ENCODE peak calls at places on chromosome 11, in seven cellular contexts. B is choroid plexus epithelial cell, X is AG10803, T is heart right ventricle, W is NB4, R is IMR-90, E is AG04450. D is an unnamed sample.

GRCh38 chr11:412641-413119 is 2.1 kb downstream of the SIGIRR start:
- DNase-seq in B (no peak), X (no peak), T (no peak), W (no peak), R (no peak), E (no peak), D (no peak)

GRCh38 chr11:79672786-79673185 is 232.0 kb upstream of the TENM4 start:
- DNase-seq in B (no peak), X (no peak), T (no peak), W (no peak), R (no peak), E (no peak), D (no peak)

GRCh38 chr11:33197915-33198727 is 36.8 kb upstream of the CSTF3 start:
- DNase-seq in B (no peak), X (peak), T (no peak), W (peak), R (no peak), E (no peak), D (no peak)

GRCh38 chr11:107591098-107591445 is at the start of gene ELMOD1:
- DNase-seq in B (peak), X (peak), T (peak), W (peak), R (peak), E (no peak), D (peak)

GRCh38 chr11:5624489-5625278 is at the start of gene TRIM34:
- DNase-seq in B (peak), X (peak), T (peak), W (peak), R (peak), E (no peak), D (peak)

GRCh38 chr11:790721-791564 is 1.1 kb upstream of the CEND1 start:
- DNase-seq in B (peak), X (peak), T (no peak), W (no peak), R (no peak), E (no peak), D (peak)

GRCh38 chr11:76236092-76237026 is 30.1 kb upstream of the WNT11 start:
- DNase-seq in B (peak), X (peak), T (no peak), W (peak), R (peak), E (no peak), D (no peak)

GRCh38 chr11:19598876-19599275 is 113.8 kb upstream of the NAV2 start:
- DNase-seq in B (no peak), X (no peak), T (no peak), W (no peak), R (no peak), E (no peak), D (no peak)

GRCh38 chr11:60924110-60924905 is at the start of gene TMEM132A:
- DNase-seq in B (peak), X (peak), T (peak), W (no peak), R (peak), E (no peak), D (peak)

GRCh38 chr11:34331329-34331728 is 26.5 kb downstream of the ABTB2 start:
- DNase-seq in B (peak), X (peak), T (no peak), W (no peak), R (peak), E (no peak), D (peak)

GRCh38 chr11:102061276-102061675 is 14.0 kb downstream of the CFAP300 start:
- DNase-seq in B (peak), X (no peak), T (no peak), W (no peak), R (peak), E (no peak), D (peak)

GRCh38 chr11:65438257-65439151 is 15.9 kb downstream of the NEAT1 start:
- DNase-seq in B (peak), X (peak), T (no peak), W (no peak), R (peak), E (no peak), D (peak)

GRCh38 chr11:133012803-133013202 is 519.5 kb downstream of the OPCML start:
- DNase-seq in B (no peak), X (no peak), T (no peak), W (no peak), R (no peak), E (no peak), D (no peak)

GRCh38 chr11:115129771-115130306 is 374.4 kb downstream of the CADM1 start:
- DNase-seq in B (no peak), X (no peak), T (no peak), W (no peak), R (no peak), E (no peak), D (no peak)

GRCh38 chr11:2346014-2346413 is 31.1 kb upstream of the CD81 start:
- DNase-seq in B (no peak), X (no peak), T (no peak), W (no peak), R (no peak), E (no peak), D (no peak)

GRCh38 chr11:119758291-119758690 is 29.3 kb upstream of the NECTIN1 start:
- DNase-seq in B (peak), X (peak), T (no peak), W (no peak), R (peak), E (no peak), D (peak)

GRCh38 chr11:100932474-100933100 is 197.0 kb downstream of the PGR start:
- DNase-seq in B (peak), X (peak), T (no peak), W (peak), R (peak), E (no peak), D (peak)

GRCh38 chr11:1742371-1742770 is 8.0 kb downstream of the IFITM10 start:
- DNase-seq in B (no peak), X (no peak), T (no peak), W (peak), R (no peak), E (no peak), D (no peak)

GRCh38 chr11:74723511-74723910 is 7.7 kb downstream of the CHRDL2 start:
- DNase-seq in B (no peak), X (no peak), T (no peak), W (no peak), R (no peak), E (no peak), D (no peak)

GRCh38 chr11:92227233-92227593 is 2.6 kb downstream of the FAT3 start:
- DNase-seq in B (no peak), X (no peak), T (no peak), W (no peak), R (no peak), E (no peak), D (no peak)
- TF ChIP-seq CTCF in B (no peak), X (no peak), T (no peak), W (no peak), R (no peak), E (no peak), D (no peak)

DNA sequence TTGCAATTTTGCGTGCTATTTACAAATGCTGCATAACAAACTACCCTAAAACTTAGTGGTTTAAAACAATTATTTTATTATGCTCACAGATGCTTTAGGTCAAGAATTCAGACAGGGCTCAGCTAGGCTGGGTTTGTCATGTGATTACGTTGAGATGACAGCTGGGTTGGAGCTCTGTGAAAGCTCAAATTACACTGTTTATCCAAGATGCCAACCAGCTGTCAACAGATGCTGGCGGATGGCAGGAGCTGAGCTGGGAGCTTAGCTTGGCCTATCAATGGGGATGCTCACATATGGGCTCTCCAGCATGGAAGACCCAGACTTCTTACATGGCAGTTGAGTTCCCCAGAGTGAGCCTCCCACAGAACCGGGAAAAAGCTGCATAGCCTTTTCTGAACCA is 62.7 kb downstream of the STK33 start:
- DNase-seq in B (no peak), X (no peak), T (peak), W (no peak), R (no peak), E (no peak), D (no peak)
- H3K4me3 ChIP-seq in B (no peak), X (no peak), T (no peak), W (no peak), R (no peak), E (no peak), D (no peak)

DNA sequence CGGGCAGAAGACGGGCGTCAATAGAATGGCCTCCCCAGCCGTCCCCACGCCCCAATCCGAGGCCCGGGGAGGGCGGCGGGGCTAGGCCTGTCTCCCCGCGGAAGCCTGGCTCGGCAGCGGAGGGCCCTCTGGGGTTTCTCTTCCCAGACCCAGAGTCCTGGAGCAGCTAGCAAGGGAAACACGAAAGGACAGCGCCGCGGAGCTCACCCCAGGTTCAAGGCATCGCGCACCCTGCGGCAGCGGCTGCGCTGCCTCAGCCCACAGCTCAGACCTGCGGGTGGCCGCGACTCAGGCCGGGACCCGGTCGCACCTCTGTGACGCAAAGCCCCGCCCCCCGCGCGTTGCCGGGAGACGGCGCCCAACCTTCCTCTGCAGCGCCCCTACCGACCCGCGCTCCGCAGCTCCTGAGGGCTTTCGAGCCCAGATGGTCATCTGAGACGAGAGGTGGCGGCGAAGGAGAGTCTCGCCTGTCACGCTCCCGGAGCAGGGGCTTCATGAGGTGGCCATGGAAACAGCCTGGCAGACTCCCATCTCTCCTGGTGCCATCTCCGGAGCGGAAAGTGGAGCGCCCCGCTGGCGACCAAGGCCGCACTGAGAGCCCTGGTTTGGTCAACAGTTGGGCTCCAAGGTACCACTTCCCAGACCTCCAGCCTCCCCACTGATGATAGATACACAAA is at the start of gene RNF141:
- DNase-seq in B (peak), X (peak), T (peak), W (peak), R (peak), E (peak), D (peak)
- TF ChIP-seq CTCF in B (peak), X (peak), T (peak), W (peak), R (peak), E (peak), D (peak)

GRCh38 chr11:113385749-113386148 is 1.8 kb upstream of the ANKK1 start:
- DNase-seq in B (no peak), X (no peak), T (no peak), W (no peak), R (no peak), E (no peak), D (no peak)

GRCh38 chr11:113386866-113387265 is 713 bp upstream of the ANKK1 start:
- DNase-seq in B (no peak), X (no peak), T (no peak), W (no peak), R (no peak), E (no peak), D (no peak)

GRCh38 chr11:113389288-113389687 is 1.7 kb downstream of the ANKK1 start:
- DNase-seq in B (no peak), X (no peak), T (no peak), W (no peak), R (no peak), E (no peak), D (no peak)

GRCh38 chr11:113384551-113384950 is 3.0 kb upstream of the ANKK1 start:
- DNase-seq in B (peak), X (peak), T (no peak), W (no peak), R (peak), E (peak), D (peak)

GRCh38 chr11:113387605-113388211 is at the start of gene ANKK1:
- DNase-seq in B (no peak), X (no peak), T (no peak), W (no peak), R (no peak), E (no peak), D (no peak)
- H3K4me3 ChIP-seq in B (peak), X (no peak), T (no peak), W (no peak), R (no peak), E (peak), D (no peak)

GRCh38 chr11:134727636-134728035 is 315.6 kb upstream of the B3GAT1 start:
- DNase-seq in B (no peak), X (no peak), T (no peak), W (no peak), R (no peak), E (no peak), D (no peak)

GRCh38 chr11:134724779-134725140 is 312.7 kb upstream of the B3GAT1 start:
- DNase-seq in B (no peak), X (no peak), T (no peak), W (no peak), R (no peak), E (no peak), D (no peak)

GRCh38 chr11:134727204-134727603 is 315.2 kb upstream of the B3GAT1 start:
- DNase-seq in B (no peak), X (no peak), T (no peak), W (peak), R (no peak), E (no peak), D (no peak)

GRCh38 chr11:134725211-134725610 is 313.2 kb upstream of the B3GAT1 start:
- DNase-seq in B (no peak), X (no peak), T (no peak), W (no peak), R (no peak), E (no peak), D (no peak)

DNA sequence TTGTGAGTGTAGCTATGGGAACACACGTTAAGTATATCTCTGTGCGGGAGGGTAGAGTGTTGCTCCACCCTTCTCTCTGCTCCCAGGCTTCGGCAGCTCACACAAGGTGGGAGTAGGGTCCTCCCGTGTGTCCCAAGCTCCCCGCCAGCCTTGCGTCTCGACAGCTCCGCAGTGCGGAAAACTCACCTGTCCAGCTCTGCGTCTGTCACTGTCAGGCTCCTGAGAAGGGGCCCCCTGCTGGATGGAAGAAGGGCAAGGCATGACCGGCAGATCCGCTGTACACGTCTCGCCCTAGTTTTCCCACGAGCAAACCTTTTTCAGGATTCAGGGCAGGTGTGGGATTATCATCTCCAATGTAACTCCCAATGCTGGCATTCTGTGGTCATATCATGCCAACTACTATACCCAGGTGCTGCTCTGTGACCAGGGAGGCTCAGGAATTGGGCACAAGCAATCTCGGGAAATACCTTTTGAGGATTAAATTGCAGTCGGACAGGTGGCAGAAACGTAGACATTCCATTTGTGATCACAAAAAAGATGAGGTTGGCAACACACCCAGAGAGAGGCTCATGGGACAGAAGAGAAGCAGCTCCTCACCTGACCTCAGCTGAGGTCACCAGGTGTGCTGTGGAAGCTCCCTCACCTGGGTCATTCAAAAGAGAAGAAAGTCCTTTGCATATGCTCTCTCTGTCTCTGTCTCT is 314.0 kb upstream of the B3GAT1 start:
- DNase-seq in B (no peak), X (no peak), T (no peak), W (no peak), R (no peak), E (no peak), D (no peak)
- TF ChIP-seq CTCF in B (no peak), X (no peak), T (no peak), W (no peak), R (no peak), E (no peak), D (no peak)

GRCh38 chr11:110463153-110463552 is 33.4 kb downstream of the FDX1 start:
- DNase-seq in B (peak), X (peak), T (peak), W (peak), R (peak), E (peak), D (peak)
- H3K4me3 ChIP-seq in B (no peak), X (no peak), T (no peak), W (no peak), R (no peak), E (no peak), D (no peak)

GRCh38 chr11:8911040-8911823 is at the start of gene AKIP1:
- DNase-seq in B (peak), X (peak), T (peak), W (peak), R (peak), E (peak), D (peak)

GRCh38 chr11:8910662-8911039 is 338 bp upstream of the AKIP1 start:
- DNase-seq in B (no peak), X (no peak), T (no peak), W (no peak), R (no peak), E (no peak), D (no peak)

GRCh38 chr11:8917157-8917820 is 6.3 kb downstream of the AKIP1 start:
- DNase-seq in B (peak), X (peak), T (no peak), W (no peak), R (peak), E (peak), D (peak)

GRCh38 chr11:8914661-8915018 is 3.7 kb downstream of the AKIP1 start:
- DNase-seq in B (no peak), X (no peak), T (no peak), W (no peak), R (no peak), E (no peak), D (no peak)

DNA sequence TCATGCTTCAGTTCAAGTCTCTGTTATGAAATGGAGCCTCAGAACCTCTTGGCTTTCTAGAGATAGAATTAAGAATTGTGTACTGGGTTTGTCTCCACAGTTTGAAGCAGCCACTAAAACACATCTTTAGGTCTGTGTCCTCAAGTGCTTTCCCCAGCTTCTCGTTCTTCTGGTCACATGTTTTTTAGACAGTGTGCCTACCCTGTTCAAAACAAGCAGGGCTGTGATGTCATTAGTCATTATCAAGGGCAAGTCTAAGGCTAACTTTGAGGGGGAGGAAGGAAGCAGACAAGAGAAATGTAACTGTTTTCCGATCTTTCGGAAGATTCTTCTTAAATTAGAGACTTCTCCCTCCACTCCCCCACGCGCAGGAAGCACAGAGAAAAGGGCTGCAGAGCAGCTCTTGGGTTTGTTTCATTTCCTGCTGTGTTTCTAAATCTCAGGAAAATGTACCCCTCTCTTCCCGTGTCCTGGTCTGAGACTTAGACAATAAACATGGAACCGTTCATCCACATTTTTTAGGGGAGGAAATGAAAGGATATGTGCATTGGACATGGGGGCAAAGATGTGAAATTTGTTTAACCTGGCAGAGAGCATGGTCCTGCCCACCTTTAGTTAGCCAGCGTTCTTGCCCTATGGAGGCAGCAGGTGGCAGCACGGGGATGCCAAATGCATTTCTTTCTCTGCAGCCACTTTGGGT is 3.1 kb downstream of the AKIP1 start:
- DNase-seq in B (peak), X (no peak), T (peak), W (peak), R (peak), E (no peak), D (peak)
- TF ChIP-seq CTCF in B (peak), X (peak), T (peak), W (peak), R (peak), E (peak), D (peak)

DNA sequence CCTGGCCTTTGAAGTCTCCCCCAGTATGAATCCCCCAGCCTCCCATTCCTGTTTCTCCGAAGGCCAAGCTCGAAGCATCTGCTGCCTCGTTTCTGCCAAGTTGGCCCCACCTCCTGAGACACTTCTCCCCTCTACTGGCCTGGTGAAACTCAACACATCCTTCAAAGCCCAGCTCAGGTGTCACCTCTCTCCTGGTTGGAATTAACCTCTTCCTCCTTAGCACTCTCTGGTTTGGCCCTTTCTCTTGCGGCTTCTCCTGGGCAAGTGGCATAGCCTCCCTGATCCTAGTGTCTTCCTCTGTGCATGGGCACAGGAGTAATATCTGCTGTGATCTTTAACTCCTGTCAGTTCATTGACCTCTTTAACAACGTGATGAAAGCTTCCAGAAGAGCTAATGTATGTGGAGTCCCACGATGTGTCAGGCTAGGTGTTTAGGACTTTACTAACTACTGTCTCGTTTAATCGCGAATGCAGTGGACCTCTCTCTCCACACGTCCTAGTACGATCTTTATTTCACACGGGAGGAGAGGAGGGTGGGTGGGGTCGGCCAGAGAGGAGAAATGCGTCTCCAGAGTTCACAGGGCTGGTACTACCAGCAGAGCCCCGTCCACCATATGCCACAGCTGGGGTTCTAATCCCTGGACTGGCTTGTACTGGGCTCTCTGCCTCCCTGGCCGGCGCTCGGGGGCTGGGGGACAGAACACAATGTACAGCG is 824 bp upstream of the PTPRJ start:
- DNase-seq in B (no peak), X (no peak), T (no peak), W (peak), R (no peak), E (no peak), D (no peak)
- H3K4me3 ChIP-seq in B (peak), X (peak), T (peak), W (no peak), R (peak), E (peak), D (peak)

DNA sequence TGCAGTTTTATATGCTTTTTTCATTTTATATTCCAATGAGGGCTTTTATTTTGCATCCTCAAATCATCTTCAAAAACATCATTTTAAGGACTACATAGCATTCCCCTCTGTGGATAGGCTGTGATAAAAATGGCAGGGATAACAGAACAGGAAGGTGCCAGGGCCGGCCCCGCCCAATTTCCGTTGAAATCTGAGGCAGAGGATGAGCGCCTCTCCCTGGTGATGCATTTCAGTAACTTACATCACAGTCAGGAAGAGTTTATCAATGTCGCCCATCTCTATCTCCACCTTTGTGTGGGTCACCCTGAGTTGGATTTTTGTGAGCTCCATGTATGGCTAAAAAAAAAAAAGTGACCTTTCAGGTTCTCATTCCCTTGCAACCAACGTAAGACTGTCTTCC is 201.6 kb downstream of the DSCAML1 start:
- DNase-seq in B (no peak), X (no peak), T (no peak), W (no peak), R (no peak), E (no peak), D (no peak)
- TF ChIP-seq CTCF in B (no peak), X (no peak), T (no peak), W (no peak), R (no peak), E (no peak), D (no peak)